ENCODE peak calls at places on chromosomes 1 and 21, in nine cellular contexts. One of them, this sample, is unnamed.

GRCh38 chr1:211132681-211133392 is 1.1 kb downstream of the KCNH1 start:
- DNase-seq in H54: no peak
- DNase-seq in HCEC 1CT: no peak
- DNase-seq in left ventricle myocardium superior: no peak
- DNase-seq in tibial artery: no peak
- DNase-seq in GF-D8: no peak
- DNase-seq in caudate nucleus: peak
- DNase-seq in NCI-H82: peak
- DNase-seq in D341Med: no peak
- DNase-seq in this sample: no peak

GRCh38 chr1:73604739-73605138 is 593.2 kb downstream of the LRRIQ3 start:
- DNase-seq in H54: peak
- DNase-seq in HCEC 1CT: peak
- DNase-seq in left ventricle myocardium superior: no peak
- DNase-seq in tibial artery: no peak
- DNase-seq in GF-D8: no peak
- DNase-seq in caudate nucleus: no peak
- DNase-seq in NCI-H82: no peak
- DNase-seq in D341Med: no peak
- DNase-seq in this sample: no peak

GRCh38 chr1:47416319-47417128 is 439 bp downstream of the FOXE3 start:
- DNase-seq in H54: no peak
- DNase-seq in HCEC 1CT: no peak
- DNase-seq in left ventricle myocardium superior: no peak
- DNase-seq in tibial artery: no peak
- DNase-seq in GF-D8: no peak
- DNase-seq in caudate nucleus: no peak
- DNase-seq in NCI-H82: peak
- DNase-seq in D341Med: peak
- DNase-seq in this sample: peak

GRCh38 chr1:62188111-62188510 is 6.5 kb upstream of the L1TD1 start:
- DNase-seq in H54: no peak
- DNase-seq in HCEC 1CT: no peak
- DNase-seq in left ventricle myocardium superior: no peak
- DNase-seq in tibial artery: no peak
- DNase-seq in GF-D8: no peak
- DNase-seq in caudate nucleus: no peak
- DNase-seq in NCI-H82: no peak
- DNase-seq in D341Med: no peak
- DNase-seq in this sample: no peak

GRCh38 chr1:162822391-162823200 is 32.1 kb downstream of the HSD17B7 start:
- DNase-seq in H54: peak
- DNase-seq in HCEC 1CT: peak
- DNase-seq in left ventricle myocardium superior: peak
- DNase-seq in tibial artery: no peak
- DNase-seq in GF-D8: no peak
- DNase-seq in caudate nucleus: no peak
- DNase-seq in NCI-H82: peak
- DNase-seq in D341Med: peak
- DNase-seq in this sample: peak

GRCh38 chr1:52752427-52752826 is 26.2 kb downstream of the ZYG11B start:
- DNase-seq in H54: no peak
- DNase-seq in HCEC 1CT: no peak
- DNase-seq in left ventricle myocardium superior: no peak
- DNase-seq in tibial artery: no peak
- DNase-seq in GF-D8: no peak
- DNase-seq in caudate nucleus: no peak
- DNase-seq in NCI-H82: no peak
- DNase-seq in D341Med: no peak
- DNase-seq in this sample: no peak

GRCh38 chr1:59357645-59358044 is 60.8 kb downstream of the FGGY start:
- DNase-seq in H54: no peak
- DNase-seq in HCEC 1CT: no peak
- DNase-seq in left ventricle myocardium superior: no peak
- DNase-seq in tibial artery: no peak
- DNase-seq in GF-D8: no peak
- DNase-seq in caudate nucleus: no peak
- DNase-seq in NCI-H82: no peak
- DNase-seq in D341Med: no peak
- DNase-seq in this sample: no peak

GRCh38 chr1:109928591-109929111 is 18.0 kb downstream of the CSF1 start:
- DNase-seq in H54: no peak
- DNase-seq in HCEC 1CT: peak
- DNase-seq in left ventricle myocardium superior: peak
- DNase-seq in tibial artery: peak
- DNase-seq in GF-D8: no peak
- DNase-seq in caudate nucleus: no peak
- DNase-seq in NCI-H82: no peak
- DNase-seq in D341Med: peak
- DNase-seq in this sample: peak

GRCh38 chr1:40404670-40405462 is 31.3 kb downstream of the SMAP2 start:
- DNase-seq in H54: peak
- DNase-seq in HCEC 1CT: peak
- DNase-seq in left ventricle myocardium superior: no peak
- DNase-seq in tibial artery: no peak
- DNase-seq in GF-D8: peak
- DNase-seq in caudate nucleus: no peak
- DNase-seq in NCI-H82: peak
- DNase-seq in D341Med: peak
- DNase-seq in this sample: peak

GRCh38 chr1:31413405-31414005 is 492 bp downstream of the SERINC2 start:
- DNase-seq in H54: no peak
- DNase-seq in HCEC 1CT: peak
- DNase-seq in left ventricle myocardium superior: peak
- DNase-seq in tibial artery: peak
- DNase-seq in GF-D8: no peak
- DNase-seq in caudate nucleus: no peak
- DNase-seq in NCI-H82: peak
- DNase-seq in D341Med: peak
- DNase-seq in this sample: peak

GRCh38 chr1:177023710-177024109 is 140.8 kb downstream of the ASTN1 start:
- DNase-seq in H54: no peak
- DNase-seq in HCEC 1CT: no peak
- DNase-seq in left ventricle myocardium superior: no peak
- DNase-seq in tibial artery: no peak
- DNase-seq in GF-D8: no peak
- DNase-seq in caudate nucleus: no peak
- DNase-seq in NCI-H82: peak
- DNase-seq in D341Med: no peak
- DNase-seq in this sample: no peak

GRCh38 chr1:44619261-44619900 is 54.9 kb downstream of the TMEM53 start:
- DNase-seq in H54: peak
- DNase-seq in HCEC 1CT: peak
- DNase-seq in left ventricle myocardium superior: no peak
- DNase-seq in tibial artery: no peak
- DNase-seq in GF-D8: no peak
- DNase-seq in caudate nucleus: no peak
- DNase-seq in NCI-H82: peak
- DNase-seq in D341Med: no peak
- DNase-seq in this sample: peak

GRCh38 chr1:11749203-11749689 is 12.7 kb upstream of the C1orf167 start:
- DNase-seq in H54: peak
- DNase-seq in HCEC 1CT: peak
- DNase-seq in left ventricle myocardium superior: peak
- DNase-seq in tibial artery: no peak
- DNase-seq in GF-D8: peak
- DNase-seq in caudate nucleus: no peak
- DNase-seq in NCI-H82: peak
- DNase-seq in D341Med: peak
- DNase-seq in this sample: peak

GRCh38 chr1:197868751-197869501 is 33.5 kb upstream of the C1orf53 start:
- DNase-seq in H54: peak
- DNase-seq in HCEC 1CT: peak
- DNase-seq in left ventricle myocardium superior: no peak
- DNase-seq in tibial artery: no peak
- DNase-seq in GF-D8: peak
- DNase-seq in caudate nucleus: no peak
- DNase-seq in NCI-H82: peak
- DNase-seq in D341Med: peak
- DNase-seq in this sample: peak

GRCh38 chr21:27173052-27173451 is 206.2 kb upstream of the ADAMTS5 start:
- DNase-seq in H54: no peak
- DNase-seq in HCEC 1CT: no peak
- DNase-seq in left ventricle myocardium superior: no peak
- DNase-seq in tibial artery: no peak
- DNase-seq in GF-D8: no peak
- DNase-seq in caudate nucleus: no peak
- DNase-seq in NCI-H82: no peak
- DNase-seq in D341Med: no peak
- DNase-seq in this sample: peak

GRCh38 chr21:38984982-38985422 is 179.3 kb downstream of the ETS2 start:
- DNase-seq in H54: peak
- DNase-seq in HCEC 1CT: peak
- DNase-seq in left ventricle myocardium superior: no peak
- DNase-seq in tibial artery: no peak
- DNase-seq in GF-D8: peak
- DNase-seq in caudate nucleus: no peak
- DNase-seq in NCI-H82: no peak
- DNase-seq in D341Med: no peak
- DNase-seq in this sample: peak

GRCh38 chr1:153932593-153933131 is 9.9 kb upstream of the GATAD2B start:
- DNase-seq in H54: no peak
- DNase-seq in HCEC 1CT: no peak
- DNase-seq in left ventricle myocardium superior: no peak
- DNase-seq in tibial artery: no peak
- DNase-seq in GF-D8: no peak
- DNase-seq in caudate nucleus: no peak
- DNase-seq in NCI-H82: no peak
- DNase-seq in D341Med: peak
- DNase-seq in this sample: peak

GRCh38 chr1:151905070-151905442 is 4.3 kb downstream of the THEM4 start:
- DNase-seq in H54: no peak
- DNase-seq in HCEC 1CT: no peak
- DNase-seq in left ventricle myocardium superior: peak
- DNase-seq in tibial artery: no peak
- DNase-seq in GF-D8: peak
- DNase-seq in caudate nucleus: no peak
- DNase-seq in NCI-H82: no peak
- DNase-seq in D341Med: no peak
- DNase-seq in this sample: no peak

GRCh38 chr1:86811128-86811527 is 102.8 kb downstream of the SELENOF start:
- DNase-seq in H54: no peak
- DNase-seq in HCEC 1CT: no peak
- DNase-seq in left ventricle myocardium superior: no peak
- DNase-seq in tibial artery: no peak
- DNase-seq in GF-D8: no peak
- DNase-seq in caudate nucleus: no peak
- DNase-seq in NCI-H82: no peak
- DNase-seq in D341Med: no peak
- DNase-seq in this sample: no peak

GRCh38 chr1:44256762-44257554 is 43.7 kb downstream of the DMAP1 start:
- DNase-seq in H54: no peak
- DNase-seq in HCEC 1CT: no peak
- DNase-seq in left ventricle myocardium superior: no peak
- DNase-seq in tibial artery: no peak
- DNase-seq in GF-D8: no peak
- DNase-seq in caudate nucleus: no peak
- DNase-seq in NCI-H82: peak
- DNase-seq in D341Med: peak
- DNase-seq in this sample: no peak

GRCh38 chr1:205312866-205313680 is 8.5 kb downstream of the NUAK2 start:
- DNase-seq in H54: no peak
- DNase-seq in HCEC 1CT: no peak
- DNase-seq in left ventricle myocardium superior: no peak
- DNase-seq in tibial artery: no peak
- DNase-seq in GF-D8: no peak
- DNase-seq in caudate nucleus: no peak
- DNase-seq in NCI-H82: no peak
- DNase-seq in D341Med: no peak
- DNase-seq in this sample: no peak

GRCh38 chr1:6134206-6134605 is 45.9 kb downstream of the CHD5 start:
- DNase-seq in H54: no peak
- DNase-seq in HCEC 1CT: no peak
- DNase-seq in left ventricle myocardium superior: peak
- DNase-seq in tibial artery: no peak
- DNase-seq in GF-D8: no peak
- DNase-seq in caudate nucleus: no peak
- DNase-seq in NCI-H82: no peak
- DNase-seq in D341Med: no peak
- DNase-seq in this sample: no peak

GRCh38 chr1:53377438-53377841 is 49.6 kb upstream of the LRP8 start:
- DNase-seq in H54: no peak
- DNase-seq in HCEC 1CT: no peak
- DNase-seq in left ventricle myocardium superior: peak
- DNase-seq in tibial artery: peak
- DNase-seq in GF-D8: no peak
- DNase-seq in caudate nucleus: no peak
- DNase-seq in NCI-H82: no peak
- DNase-seq in D341Med: peak
- DNase-seq in this sample: no peak

GRCh38 chr1:17569200-17570139 is 30.0 kb downstream of the ARHGEF10L start:
- DNase-seq in H54: peak
- DNase-seq in HCEC 1CT: peak
- DNase-seq in left ventricle myocardium superior: peak
- DNase-seq in tibial artery: peak
- DNase-seq in GF-D8: no peak
- DNase-seq in caudate nucleus: peak
- DNase-seq in NCI-H82: no peak
- DNase-seq in D341Med: no peak
- DNase-seq in this sample: peak

GRCh38 chr1:183144752-183145151 is 41.3 kb upstream of the LAMC2 start:
- DNase-seq in H54: no peak
- DNase-seq in HCEC 1CT: no peak
- DNase-seq in left ventricle myocardium superior: no peak
- DNase-seq in tibial artery: no peak
- DNase-seq in GF-D8: no peak
- DNase-seq in caudate nucleus: no peak
- DNase-seq in NCI-H82: no peak
- DNase-seq in D341Med: no peak
- DNase-seq in this sample: no peak

GRCh38 chr1:155973723-155974122 is 4.6 kb downstream of the ARHGEF2 start:
- DNase-seq in H54: no peak
- DNase-seq in HCEC 1CT: no peak
- DNase-seq in left ventricle myocardium superior: peak
- DNase-seq in tibial artery: no peak
- DNase-seq in GF-D8: no peak
- DNase-seq in caudate nucleus: no peak
- DNase-seq in NCI-H82: no peak
- DNase-seq in D341Med: no peak
- DNase-seq in this sample: no peak

GRCh38 chr1:171841050-171841910 is at the start of gene DNM3:
- DNase-seq in H54: peak
- DNase-seq in HCEC 1CT: peak
- DNase-seq in left ventricle myocardium superior: peak
- DNase-seq in tibial artery: peak
- DNase-seq in GF-D8: no peak
- DNase-seq in caudate nucleus: peak
- DNase-seq in NCI-H82: peak
- DNase-seq in D341Med: peak
- DNase-seq in this sample: peak

This sample was measured in osteoblast.